ENCODE peak calls at places on chromosomes 1 and 21, in nine cellular contexts. C is Peyer's patch, M is stomach, F is foreskin fibroblast, W is hepatocyte, I is astrocyte of the cerebellum, J is body of pancreas, X is fibroblast of pulmonary artery, S is fibroblast of lung. Y is an unnamed sample.

GRCh38 chr1:45050931-45051748 is 39.1 kb downstream of the UROD start:
- DNase-seq in J (no peak), S (no peak), X (no peak), C (no peak), I (no peak), F (no peak), M (no peak), W (no peak), Y (no peak)

GRCh38 chr1:152827173-152827572 is at the start of gene LCE1A:
- DNase-seq in W (no peak), F (no peak), J (no peak), X (no peak), C (no peak), M (no peak), S (no peak), I (no peak), Y (no peak)

GRCh38 chr1:234188454-234188792 is 184.8 kb upstream of the COA6 start:
- DNase-seq in S (no peak), X (no peak), M (no peak), I (no peak), F (no peak), C (no peak), W (no peak), J (no peak), Y (no peak)

GRCh38 chr1:154206212-154206611 is at the start of gene CFAP141:
- DNase-seq in I (no peak), F (no peak), M (no peak), J (no peak), C (no peak), W (no peak), X (no peak), S (no peak), Y (no peak)

GRCh38 chr1:66335859-66336640 is 197.9 kb upstream of the SGIP1 start:
- DNase-seq in I (no peak), X (peak), J (peak), M (peak), S (no peak), C (peak), F (peak), W (no peak), Y (no peak)

GRCh38 chr1:240235521-240236288 is 144.0 kb downstream of the FMN2 start:
- DNase-seq in M (no peak), F (peak), X (peak), S (no peak), I (no peak), C (no peak), J (no peak), W (no peak), Y (no peak)

GRCh38 chr1:211371406-211372105 is 44.9 kb downstream of the TRAF5 start:
- DNase-seq in M (no peak), J (no peak), W (no peak), S (no peak), I (peak), C (no peak), F (no peak), X (peak), Y (no peak)

GRCh38 chr1:184632415-184633175 is 122.1 kb downstream of the EDEM3 start:
- DNase-seq in I (no peak), M (peak), C (no peak), X (no peak), J (peak), W (no peak), S (no peak), F (no peak), Y (no peak)

GRCh38 chr1:193537266-193538003 is 351.0 kb upstream of the B3GALT2 start:
- DNase-seq in C (peak), I (no peak), S (no peak), M (no peak), X (no peak), J (no peak), F (no peak), W (no peak), Y (no peak)

GRCh38 chr1:79042117-79042516 is 35.6 kb upstream of the ADGRL4 start:
- DNase-seq in M (no peak), S (peak), W (no peak), C (no peak), I (peak), J (no peak), F (peak), X (peak), Y (peak)

GRCh38 chr1:9626201-9626608 is 25.3 kb upstream of the PIK3CD start:
- DNase-seq in F (no peak), X (no peak), J (no peak), W (no peak), S (no peak), C (peak), I (no peak), M (no peak), Y (no peak)

GRCh38 chr1:70331962-70332361 is 22.6 kb downstream of the ANKRD13C start:
- DNase-seq in J (no peak), M (no peak), X (no peak), S (peak), C (no peak), I (peak), F (no peak), W (no peak), Y (no peak)

GRCh38 chr1:9793291-9793690 is 30.5 kb downstream of the CLSTN1 start:
- DNase-seq in C (no peak), I (no peak), J (no peak), W (no peak), M (no peak), X (no peak), F (no peak), S (no peak), Y (no peak)

GRCh38 chr1:161792740-161793139 is 26.6 kb downstream of the ATF6 start:
- DNase-seq in J (no peak), I (peak), F (peak), W (peak), S (peak), X (peak), M (no peak), C (no peak), Y (peak)

GRCh38 chr1:93079685-93080141 is 630 bp downstream of the MTF2 start:
- DNase-seq in F (peak), C (peak), I (no peak), X (no peak), M (no peak), W (peak), J (no peak), S (no peak), Y (no peak)

GRCh38 chr1:81174052-81174451 is 626.7 kb upstream of the ADGRL2 start:
- DNase-seq in X (no peak), M (no peak), J (no peak), W (no peak), S (peak), F (peak), C (no peak), I (no peak), Y (no peak)

GRCh38 chr1:17892225-17892624 is 137.1 kb downstream of the ACTL8 start:
- DNase-seq in F (no peak), C (no peak), J (peak), S (no peak), M (peak), W (no peak), X (no peak), I (no peak), Y (no peak)

GRCh38 chr1:32774950-32775634 is 42.1 kb downstream of the YARS1 start:
- DNase-seq in W (peak), I (peak), F (peak), M (no peak), X (peak), S (peak), C (no peak), J (peak), Y (peak)

GRCh38 chr1:213649373-213649772 is 338.4 kb upstream of the PROX1 start:
- DNase-seq in X (no peak), M (no peak), J (no peak), F (no peak), I (no peak), W (no peak), C (no peak), S (no peak), Y (no peak)

GRCh38 chr1:37945743-37946702 is 830 bp downstream of the INPP5B start:
- DNase-seq in I (peak), X (peak), J (peak), S (peak), W (peak), F (peak), C (no peak), M (peak), Y (peak)

GRCh38 chr21:44046734-44047133 is 34.6 kb downstream of the TRAPPC10 start:
- DNase-seq in F (no peak), X (no peak), W (no peak), M (no peak), I (no peak), S (no peak), J (no peak), C (no peak), Y (no peak)

GRCh38 chr21:31398574-31398973 is 54.5 kb upstream of the TIAM1 start:
- DNase-seq in M (no peak), F (no peak), S (no peak), W (no peak), C (no peak), I (no peak), J (no peak), X (no peak), Y (no peak)

GRCh38 chr21:42685954-42686500 is 32.6 kb downstream of the PDE9A start:
- DNase-seq in F (no peak), C (no peak), I (no peak), S (no peak), J (no peak), X (no peak), W (no peak), M (no peak), Y (no peak)

GRCh38 chr21:46384556-46384955 is 60.6 kb downstream of the PCNT start:
- DNase-seq in I (no peak), M (no peak), J (no peak), S (no peak), C (no peak), F (no peak), X (no peak), W (no peak), Y (no peak)
- H3K4me3 ChIP-seq in I (no peak), M (no peak), J (no peak), S (no peak), C (no peak), F (no peak), X (no peak), W (no peak), Y (no peak)

GRCh38 chr1:99646885-99647284 is 972 bp downstream of the PALMD start:
- DNase-seq in X (no peak), C (no peak), W (no peak), M (no peak), F (no peak), S (no peak), J (no peak), I (no peak), Y (no peak)
- H3K4me3 ChIP-seq in X (peak), C (no peak), W (peak), M (peak), F (no peak), S (no peak), J (peak), I (no peak), Y (no peak)

DNA sequence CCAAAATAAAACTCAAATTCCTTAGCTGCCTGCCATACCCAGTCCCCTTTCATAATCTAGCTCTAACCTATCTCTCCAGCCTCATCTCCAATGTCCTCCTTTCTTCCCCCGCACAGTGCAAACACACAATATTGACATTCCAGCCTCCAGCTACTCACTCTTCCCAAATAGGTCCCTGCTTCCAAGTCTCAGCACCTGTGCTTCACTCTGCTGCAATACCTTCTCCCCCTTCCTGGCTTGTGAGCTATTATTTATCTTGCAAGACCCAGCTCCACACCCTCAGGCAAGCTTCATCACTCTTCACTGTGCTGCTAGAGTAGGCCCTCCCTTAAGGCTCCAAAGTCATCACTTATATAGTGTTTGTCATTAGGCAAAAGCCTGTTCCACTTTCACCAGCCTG is 9.7 kb downstream of the PLPP3 start:
- DNase-seq in S (no peak), W (peak), I (no peak), F (no peak), M (no peak), X (no peak), C (no peak), J (no peak), Y (no peak)
- H3K4me3 ChIP-seq in S (no peak), W (no peak), I (no peak), F (no peak), M (no peak), X (no peak), C (no peak), J (no peak), Y (no peak)

GRCh38 chr1:206002833-206003532 is at the start of gene RAB7B:
- DNase-seq in F (peak), X (peak), M (peak), C (no peak), S (peak), J (peak), I (no peak), W (peak), Y (no peak)
- H3K4me3 ChIP-seq in F (peak), X (peak), M (peak), C (no peak), S (peak), J (no peak), I (peak), W (no peak), Y (peak)

DNA sequence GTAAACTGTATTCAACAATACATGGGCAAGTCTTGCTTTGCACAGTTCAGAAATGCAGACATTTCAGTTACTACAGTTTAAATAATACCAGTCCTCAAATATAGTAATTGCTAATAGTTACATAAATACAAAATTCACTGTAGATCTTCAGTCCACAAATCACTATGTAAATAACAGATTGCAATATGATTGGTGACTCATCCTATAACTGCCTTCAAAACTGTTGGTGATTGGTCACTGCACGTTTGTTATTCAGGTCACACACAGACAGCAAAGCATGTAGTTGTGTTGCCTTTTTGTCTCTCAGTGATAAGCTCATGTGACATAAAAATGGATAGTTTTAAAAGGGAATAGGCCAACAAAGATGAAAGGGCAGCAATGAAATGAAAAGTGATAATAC is 186.5 kb upstream of the CTTNBP2NL start:
- DNase-seq in C (no peak), S (no peak), X (no peak), F (no peak), W (no peak), I (no peak), M (no peak), J (no peak), Y (no peak)
- H3K4me3 ChIP-seq in C (no peak), S (no peak), X (no peak), F (no peak), W (no peak), I (no peak), M (no peak), J (no peak), Y (no peak)

DNA sequence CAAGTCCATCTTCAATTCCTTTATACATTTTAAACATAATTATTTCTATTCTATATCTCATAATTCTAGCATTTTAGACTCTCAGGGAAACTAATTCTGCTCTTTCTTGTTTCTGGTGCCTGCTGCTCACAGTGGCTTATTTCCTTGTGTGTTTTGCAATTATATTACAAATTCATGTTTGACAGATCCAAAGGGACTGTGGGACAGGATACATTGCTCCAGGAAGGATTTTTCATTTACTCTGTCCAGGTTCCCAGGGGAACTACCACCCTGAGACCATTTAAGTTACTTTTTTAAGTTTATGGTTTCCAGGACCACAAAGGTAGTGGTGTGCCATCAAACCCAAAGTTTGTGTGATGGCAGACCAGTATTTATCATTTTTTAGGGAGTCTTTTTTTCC is 6.6 kb downstream of the TTC39A start:
- DNase-seq in W (no peak), C (no peak), J (no peak), X (no peak), S (no peak), I (no peak), M (no peak), F (no peak), Y (no peak)
- H3K4me3 ChIP-seq in W (no peak), C (no peak), J (no peak), X (no peak), S (no peak), I (no peak), M (no peak), F (no peak), Y (no peak)

GRCh38 chr1:112702067-112702395 is 4.9 kb downstream of the RHOC start:
- DNase-seq in C (no peak), S (no peak), X (no peak), I (no peak), J (no peak), F (peak), W (no peak), M (peak), Y (no peak)

GRCh38 chr1:112701227-112702066 is 5.5 kb downstream of the RHOC start:
- DNase-seq in X (no peak), W (no peak), J (no peak), C (no peak), F (peak), M (peak), I (no peak), S (no peak), Y (no peak)

GRCh38 chr1:112698366-112699310 is 8.3 kb downstream of the RHOC start:
- DNase-seq in F (no peak), S (no peak), W (peak), I (no peak), J (peak), X (no peak), C (no peak), M (peak), Y (no peak)

GRCh38 chr1:112699425-112700144 is 7.3 kb downstream of the RHOC start:
- DNase-seq in J (no peak), C (no peak), M (peak), I (no peak), X (no peak), F (no peak), S (no peak), W (no peak), Y (no peak)

DNA sequence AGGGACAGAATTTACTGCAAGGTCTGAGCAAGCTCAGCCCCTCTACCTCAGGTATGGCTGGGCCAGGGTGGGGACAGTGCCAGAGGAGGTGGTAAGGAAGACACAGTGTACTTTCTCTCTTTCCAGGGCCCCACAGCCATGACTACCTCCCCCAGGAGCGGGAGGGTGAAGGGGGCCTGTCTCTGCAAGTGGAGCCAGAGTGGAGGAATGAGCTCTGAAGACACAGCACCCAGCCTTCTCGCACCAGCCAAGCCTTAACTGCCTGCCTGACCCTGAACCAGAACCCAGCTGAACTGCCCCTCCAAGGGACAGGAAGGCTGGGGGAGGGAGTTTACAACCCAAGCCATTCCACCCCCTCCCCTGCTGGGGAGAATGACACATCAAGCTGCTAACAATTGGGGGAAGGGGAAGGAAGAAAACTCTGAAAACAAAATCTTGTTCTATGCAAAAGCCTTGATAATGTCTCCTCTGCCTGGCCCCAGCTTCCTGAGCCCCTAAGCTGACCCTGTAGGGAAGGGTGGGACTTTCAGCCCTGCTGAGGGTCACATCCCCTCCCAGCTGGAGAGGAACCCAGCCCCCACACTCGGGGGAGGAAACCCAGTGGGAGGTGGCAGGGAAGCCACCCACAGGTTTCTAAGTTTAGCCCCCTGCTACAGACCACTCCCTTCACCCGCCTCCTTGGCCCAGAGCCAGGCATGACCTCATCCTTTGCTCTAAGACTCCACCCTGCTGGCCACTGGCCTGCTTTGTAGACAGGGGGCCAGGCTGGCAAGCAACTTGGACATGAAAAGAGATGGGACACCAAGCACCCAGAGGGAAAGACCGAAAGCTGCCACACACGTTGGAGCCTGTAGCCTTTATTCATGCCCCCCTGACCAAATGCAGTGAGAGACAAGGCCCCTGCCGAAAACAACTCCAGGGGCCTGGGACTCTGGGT is 6.4 kb downstream of the RHOC start:
- DNase-seq in F (peak), C (peak), S (peak), W (peak), X (peak), J (peak), I (peak), M (peak), Y (peak)
- H3K4me3 ChIP-seq in F (no peak), C (no peak), S (no peak), W (no peak), X (no peak), J (no peak), I (no peak), M (no peak), Y (no peak)

DNA sequence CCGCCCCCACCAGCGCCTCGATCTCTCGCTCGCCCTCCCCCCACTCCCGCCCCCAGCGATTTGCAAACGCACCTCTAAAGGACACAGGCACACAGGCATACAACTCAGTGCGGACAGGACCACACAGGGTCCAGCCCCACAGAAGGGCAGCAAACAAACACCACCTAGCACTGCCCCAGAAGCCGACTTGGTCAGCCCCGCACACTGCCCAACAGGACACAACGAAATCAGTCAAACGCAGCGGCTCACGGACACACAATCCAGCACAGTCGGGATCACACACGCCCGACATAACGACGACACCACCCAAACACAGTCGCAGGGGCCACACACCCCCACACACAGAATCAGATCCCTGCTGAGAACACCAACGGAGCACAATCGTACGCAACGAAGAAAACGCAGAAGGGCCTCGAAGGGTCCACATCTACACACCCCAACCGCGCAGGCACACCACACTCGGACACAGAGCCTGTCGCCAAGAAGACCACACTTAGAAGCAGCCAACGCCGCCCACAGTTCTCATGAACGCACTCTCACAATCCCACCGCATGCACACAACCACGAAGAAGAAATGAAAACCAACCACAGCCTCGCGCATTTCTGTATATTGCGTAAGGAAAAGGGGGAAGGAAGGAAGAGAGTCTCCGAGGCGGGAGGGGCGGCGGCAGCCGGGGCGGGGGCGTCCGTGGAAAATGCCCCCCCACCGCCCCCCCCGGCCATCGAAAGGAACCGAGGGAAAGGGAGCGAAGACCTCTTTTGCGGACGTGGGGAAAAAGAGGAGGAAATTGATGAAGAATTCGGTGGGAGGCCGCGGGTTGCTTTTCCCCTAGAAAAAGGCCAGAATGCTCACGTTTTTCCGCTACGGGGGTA is 475 bp downstream of the TAL1 start:
- DNase-seq in J (no peak), F (peak), M (no peak), C (no peak), I (peak), W (peak), X (peak), S (peak), Y (no peak)
- H3K4me3 ChIP-seq in J (no peak), F (no peak), M (peak), C (no peak), I (peak), W (peak), X (peak), S (no peak), Y (no peak)

GRCh38 chr1:156615946-156616345 is 3.3 kb upstream of the HAPLN2 start:
- DNase-seq in J (no peak), W (no peak), S (no peak), F (no peak), M (no peak), I (no peak), C (no peak), X (no peak), Y (no peak)

GRCh38 chr1:156619582-156619955 is 354 bp downstream of the HAPLN2 start:
- DNase-seq in S (no peak), C (no peak), F (no peak), X (no peak), I (no peak), J (no peak), M (no peak), W (no peak), Y (no peak)

GRCh38 chr1:156618853-156619581 is at the start of gene HAPLN2:
- DNase-seq in W (peak), F (peak), X (peak), J (peak), S (no peak), I (no peak), C (no peak), M (no peak), Y (no peak)

GRCh38 chr1:156616463-156616862 is 2.8 kb upstream of the HAPLN2 start:
- DNase-seq in X (peak), C (no peak), J (peak), W (peak), I (no peak), F (peak), M (no peak), S (peak), Y (no peak)
- H3K4me3 ChIP-seq in X (no peak), C (no peak), J (no peak), W (no peak), I (no peak), F (no peak), M (no peak), S (no peak), Y (no peak)